ENCODE peak calls at places on chromosomes 12 and 14, in five cellular contexts. E, Q, V, R and B are unnamed samples.

GRCh38 chr12:119843100-119843499 is 34.0 kb downstream of the CIT start:
- DNase-seq in E (no peak), Q (peak; percentile 42), V (no peak), R (no peak), B (no peak)

GRCh38 chr14:51873221-51873893 is 12.9 kb downstream of the GNG2 start:
- DNase-seq in E (no peak), Q (peak; percentile 91), V (peak; percentile 73), R (peak; percentile 23), B (peak; percentile 35)

GRCh38 chr12:26010293-26010821 is 51.9 kb downstream of the RASSF8 start:
- DNase-seq in E (no peak), Q (no peak), V (peak; percentile 35), R (no peak), B (no peak)

GRCh38 chr14:54207075-54207474 is 189.7 kb upstream of the CDKN3 start:
- DNase-seq in E (no peak), Q (peak; percentile 32), V (no peak), R (no peak), B (no peak)

GRCh38 chr14:23639891-23640523 is 3.8 kb downstream of the DHRS2 start:
- DNase-seq in E (no peak), Q (no peak), V (no peak), R (no peak), B (no peak)

GRCh38 chr14:64878775-64879634 is 702 bp downstream of the SPTB start:
- DNase-seq in E (peak; percentile 36), Q (no peak), V (peak; percentile 17), R (no peak), B (no peak)

GRCh38 chr12:105765053-105766019 is 373.4 kb downstream of the NUAK1 start:
- DNase-seq in E (no peak), Q (no peak), V (no peak), R (no peak), B (no peak)

GRCh38 chr12:85711735-85712390 is 124.3 kb downstream of the RASSF9 start:
- DNase-seq in E (no peak), Q (no peak), V (peak; percentile 9), R (no peak), B (no peak)

GRCh38 chr12:66132408-66132807 is 1.9 kb upstream of the LLPH start:
- DNase-seq in E (no peak), Q (peak; percentile 82), V (peak; percentile 39), R (no peak), B (no peak)

GRCh38 chr12:71011261-71011660 is 90.7 kb upstream of the PTPRR start:
- DNase-seq in E (no peak), Q (no peak), V (peak; percentile 7), R (no peak), B (no peak)

GRCh38 chr12:32877670-32878459 is 18.7 kb downstream of the PKP2 start:
- DNase-seq in E (no peak), Q (no peak), V (no peak), R (no peak), B (no peak)

GRCh38 chr12:85688837-85689236 is 147.4 kb downstream of the RASSF9 start:
- DNase-seq in E (no peak), Q (no peak), V (no peak), R (no peak), B (no peak)

GRCh38 chr12:67710582-67710981 is 62.0 kb downstream of the DYRK2 start:
- DNase-seq in E (peak; percentile 71), Q (peak; percentile 71), V (no peak), R (peak; percentile 5), B (peak; percentile 14)

GRCh38 chr12:123059501-123059900 is 79.0 kb downstream of the ARL6IP4 start:
- DNase-seq in E (no peak), Q (no peak), V (peak; percentile 33), R (no peak), B (no peak)

GRCh38 chr12:12975322-12976077 is 23.5 kb upstream of the GPRC5D start:
- DNase-seq in E (peak; percentile 69), Q (peak; percentile 62), V (peak; percentile 54), R (no peak), B (no peak)

GRCh38 chr12:54608786-54609185 is 20.3 kb upstream of the PPP1R1A start:
- DNase-seq in E (no peak), Q (no peak), V (no peak), R (no peak), B (no peak)

GRCh38 chr12:2844786-2845185 is 10.0 kb upstream of the NRIP2 start:
- DNase-seq in E (peak; percentile 26), Q (no peak), V (no peak), R (no peak), B (no peak)

GRCh38 chr12:58169826-58170225 is 228.5 kb downstream of the ATP23 start:
- DNase-seq in E (no peak), Q (no peak), V (no peak), R (no peak), B (no peak)

GRCh38 chr14:24795406-24795805 is 161.4 kb upstream of the GZMB start:
- DNase-seq in E (no peak), Q (no peak), V (no peak), R (no peak), B (no peak)